ENCODE peak calls at places on chromosomes 5 and 9, in eight cellular contexts. Q is PC-9, P is AG10803, R is bronchial epithelial cell, M is HepG2, T is AG09309, E is stomach, C is fibroblast of the aortic adventitia. O is an unnamed sample.

GRCh38 chr9:18717751-18718150 is 243.8 kb downstream of the ADAMTSL1 start:
- DNase-seq in Q (no peak), P (peak), R (no peak), M (no peak), T (no peak), E (no peak), C (peak), O (no peak)

GRCh38 chr5:58648846-58649245 is 66.0 kb downstream of the RAB3C start:
- DNase-seq in Q (no peak), P (no peak), R (no peak), M (no peak), T (no peak), E (no peak), C (no peak), O (no peak)

GRCh38 chr5:171630047-171630669 is 155.5 kb upstream of the SMIM23 start:
- DNase-seq in Q (peak), P (peak), R (peak), M (no peak), T (no peak), E (peak), C (peak), O (no peak)

GRCh38 chr9:110641350-110641749 is 27.2 kb upstream of the MUSK start:
- DNase-seq in Q (no peak), P (no peak), R (peak), M (no peak), T (no peak), E (no peak), C (peak), O (no peak)

GRCh38 chr5:74325866-74326265 is 314.7 kb downstream of the ENC1 start:
- DNase-seq in Q (no peak), P (peak), R (peak), M (no peak), T (no peak), E (no peak), C (no peak), O (no peak)

GRCh38 chr5:169637085-169637855 is at the start of gene DOCK2:
- DNase-seq in Q (no peak), P (no peak), R (no peak), M (no peak), T (no peak), E (peak), C (no peak), O (no peak)

GRCh38 chr5:31232273-31232888 is 38.9 kb downstream of the CDH6 start:
- DNase-seq in Q (peak), P (peak), R (peak), M (peak), T (peak), E (no peak), C (peak), O (no peak)

GRCh38 chr5:113606298-113607134 is 93.0 kb downstream of the YTHDC2 start:
- DNase-seq in Q (peak), P (peak), R (peak), M (peak), T (no peak), E (peak), C (peak), O (no peak)

GRCh38 chr5:7066471-7067235 is 329.3 kb upstream of the ADCY2 start:
- DNase-seq in Q (no peak), P (no peak), R (peak), M (no peak), T (no peak), E (no peak), C (no peak), O (no peak)

GRCh38 chr5:174935854-174936474 is 211.6 kb downstream of the MSX2 start:
- DNase-seq in Q (peak), P (peak), R (peak), M (peak), T (no peak), E (peak), C (peak), O (peak)

GRCh38 chr5:139205586-139205985 is 7.4 kb upstream of the SIL1 start:
- DNase-seq in Q (no peak), P (no peak), R (no peak), M (no peak), T (no peak), E (no peak), C (no peak), O (no peak)

GRCh38 chr5:18281947-18282557 is 647.8 kb downstream of the TAF11L14 start:
- DNase-seq in Q (no peak), P (peak), R (peak), M (peak), T (peak), E (no peak), C (peak), O (no peak)

GRCh38 chr9:739362-739761 is 102.1 kb upstream of the DMRT1 start:
- DNase-seq in Q (no peak), P (no peak), R (no peak), M (no peak), T (no peak), E (no peak), C (no peak), O (no peak)

GRCh38 chr5:169831331-169831730 is 149.0 kb downstream of the INSYN2B start:
- DNase-seq in Q (no peak), P (peak), R (peak), M (no peak), T (no peak), E (no peak), C (no peak), O (no peak)

GRCh38 chr9:130260816-130261765 is 4.5 kb upstream of the HMCN2 start:
- DNase-seq in Q (no peak), P (no peak), R (no peak), M (no peak), T (no peak), E (no peak), C (peak), O (no peak)

GRCh38 chr5:497871-498509 is 26.3 kb downstream of the SLC9A3 start:
- DNase-seq in Q (no peak), P (no peak), R (no peak), M (no peak), T (no peak), E (no peak), C (no peak), O (no peak)

GRCh38 chr5:61051267-61051666 is 106.3 kb downstream of the NDUFAF2 start:
- DNase-seq in Q (no peak), P (peak), R (peak), M (peak), T (no peak), E (no peak), C (peak), O (no peak)

GRCh38 chr9:68751556-68751955 is 46.5 kb downstream of the PIP5K1B start:
- DNase-seq in Q (no peak), P (peak), R (no peak), M (no peak), T (no peak), E (no peak), C (peak), O (no peak)

GRCh38 chr5:39024005-39024404 is 50.2 kb downstream of the RICTOR start:
- DNase-seq in Q (no peak), P (no peak), R (no peak), M (no peak), T (no peak), E (no peak), C (no peak), O (no peak)

GRCh38 chr5:80569961-80570786 is at the start of gene ANKRD34B:
- DNase-seq in Q (peak), P (no peak), R (no peak), M (no peak), T (no peak), E (no peak), C (no peak), O (no peak)

GRCh38 chr9:131138676-131139075 is 13.3 kb downstream of the NUP214 start:
- DNase-seq in Q (no peak), P (no peak), R (no peak), M (no peak), T (no peak), E (no peak), C (no peak), O (peak)

GRCh38 chr5:162227075-162227474 is 159.5 kb downstream of the GABRG2 start:
- DNase-seq in Q (no peak), P (no peak), R (no peak), M (no peak), T (no peak), E (no peak), C (no peak), O (no peak)
- TF ChIP-seq CTCF in Q (no peak), P (no peak), R (no peak), M (no peak), T (no peak), E (no peak), C (no peak), O (no peak)

DNA sequence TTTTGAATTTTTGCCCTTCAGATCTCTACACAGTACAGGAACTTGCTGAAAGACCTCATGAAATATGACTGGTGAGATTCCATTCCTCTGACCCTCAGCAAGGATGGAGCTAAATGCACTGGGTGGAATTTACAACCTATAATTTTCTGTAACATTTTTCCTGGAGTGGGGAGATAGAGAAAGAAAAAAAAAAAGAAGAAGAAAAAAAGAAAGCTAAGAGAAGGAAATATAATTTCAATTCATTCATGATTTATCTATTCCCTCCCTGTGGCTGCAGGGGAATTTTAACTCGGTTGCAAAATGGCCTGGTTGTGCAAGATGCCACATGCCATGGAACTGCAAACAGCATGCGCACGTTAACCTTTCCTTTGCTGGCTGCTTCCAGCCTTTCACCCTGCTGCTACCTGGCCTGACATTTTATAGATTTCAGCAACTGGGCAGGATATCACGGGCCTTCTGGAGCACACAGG is 155.4 kb downstream of the FSTL4 start:
- DNase-seq in Q (no peak), P (peak), R (peak), M (peak), T (peak), E (no peak), C (no peak), O (no peak)
- H3K4me3 ChIP-seq in Q (no peak), P (no peak), R (no peak), M (no peak), T (no peak), E (no peak), C (no peak), O (no peak)

GRCh38 chr5:120808135-120808534 is 344.0 kb downstream of the PRR16 start:
- DNase-seq in Q (no peak), P (peak), R (no peak), M (no peak), T (no peak), E (no peak), C (no peak), O (no peak)

GRCh38 chr5:120808606-120809005 is 344.5 kb downstream of the PRR16 start:
- DNase-seq in Q (no peak), P (no peak), R (no peak), M (no peak), T (no peak), E (no peak), C (no peak), O (no peak)

GRCh38 chr5:120806132-120806531 is 342.0 kb downstream of the PRR16 start:
- DNase-seq in Q (no peak), P (peak), R (no peak), M (no peak), T (peak), E (no peak), C (peak), O (no peak)

DNA sequence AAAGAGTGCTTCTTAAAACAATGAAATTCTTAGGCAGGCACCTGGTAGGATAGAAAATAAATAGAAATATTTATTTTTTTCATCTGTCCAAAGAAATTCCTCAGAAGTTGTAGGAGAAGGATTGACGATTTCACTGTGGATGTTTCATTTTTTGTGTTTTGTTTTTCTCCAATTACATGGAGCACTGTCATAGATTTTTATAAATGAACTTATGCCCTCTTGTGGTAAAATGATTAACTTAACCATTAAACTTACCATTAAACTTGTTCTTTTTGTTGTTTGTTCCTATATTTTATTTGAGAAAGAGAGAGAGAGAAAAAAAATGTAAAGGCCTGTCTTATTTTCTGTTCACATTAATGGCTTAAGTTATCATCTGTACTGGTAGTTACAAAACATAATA is 339.2 kb downstream of the PRR16 start:
- DNase-seq in Q (no peak), P (peak), R (peak), M (no peak), T (no peak), E (no peak), C (peak), O (no peak)
- TF ChIP-seq CTCF in Q (peak), P (peak), R (peak), M (no peak), T (no peak), E (no peak), C (no peak), O (no peak)

DNA sequence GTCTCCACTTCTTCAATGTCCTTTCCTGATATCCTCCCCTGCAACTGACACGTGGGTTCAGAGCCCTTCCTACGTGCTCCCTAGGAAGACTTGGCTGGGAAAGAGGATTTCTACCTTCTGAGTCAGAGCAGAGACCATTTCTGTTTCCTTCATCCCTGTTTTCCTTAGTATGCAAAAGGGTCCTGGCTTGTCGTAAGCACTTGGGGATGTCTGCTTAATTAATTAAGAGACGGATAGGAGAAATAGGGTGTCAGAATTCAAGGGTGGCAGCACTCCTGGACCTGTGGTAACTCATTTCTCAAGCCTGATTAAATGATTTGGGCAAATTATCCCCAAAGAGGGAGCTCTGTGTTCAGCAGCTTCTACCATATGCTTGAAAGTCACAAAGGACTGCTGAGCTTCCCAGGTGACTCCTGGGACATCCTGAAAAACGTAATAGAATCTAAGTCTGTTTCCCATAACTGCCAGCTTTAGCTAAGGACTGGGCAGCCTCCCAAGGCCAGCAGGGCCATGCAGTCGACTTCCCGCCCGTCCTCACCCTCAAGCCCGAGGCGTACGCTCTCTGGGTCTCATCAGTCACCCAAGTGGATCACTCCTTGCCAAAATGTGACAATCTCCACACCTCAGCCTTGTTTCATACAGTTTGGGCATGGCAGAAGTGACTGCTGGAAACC is 20.5 kb downstream of the ABCA1 start:
- DNase-seq in Q (no peak), P (peak), R (peak), M (no peak), T (no peak), E (no peak), C (peak), O (no peak)
- H3K4me3 ChIP-seq in Q (no peak), P (no peak), R (no peak), M (no peak), T (no peak), E (no peak), C (no peak), O (no peak)

GRCh38 chr5:62722360-62722759 is 143.7 kb downstream of the LRRC70 start:
- DNase-seq in Q (no peak), P (no peak), R (no peak), M (peak), T (no peak), E (no peak), C (no peak), O (no peak)

GRCh38 chr5:62719061-62719730 is 140.6 kb downstream of the LRRC70 start:
- DNase-seq in Q (no peak), P (no peak), R (no peak), M (no peak), T (no peak), E (no peak), C (no peak), O (no peak)

GRCh38 chr5:62718368-62718767 is 139.7 kb downstream of the LRRC70 start:
- DNase-seq in Q (no peak), P (peak), R (no peak), M (no peak), T (no peak), E (no peak), C (peak), O (no peak)

GRCh38 chr5:62717211-62717927 is 138.8 kb downstream of the LRRC70 start:
- DNase-seq in Q (no peak), P (no peak), R (peak), M (no peak), T (no peak), E (no peak), C (no peak), O (no peak)

DNA sequence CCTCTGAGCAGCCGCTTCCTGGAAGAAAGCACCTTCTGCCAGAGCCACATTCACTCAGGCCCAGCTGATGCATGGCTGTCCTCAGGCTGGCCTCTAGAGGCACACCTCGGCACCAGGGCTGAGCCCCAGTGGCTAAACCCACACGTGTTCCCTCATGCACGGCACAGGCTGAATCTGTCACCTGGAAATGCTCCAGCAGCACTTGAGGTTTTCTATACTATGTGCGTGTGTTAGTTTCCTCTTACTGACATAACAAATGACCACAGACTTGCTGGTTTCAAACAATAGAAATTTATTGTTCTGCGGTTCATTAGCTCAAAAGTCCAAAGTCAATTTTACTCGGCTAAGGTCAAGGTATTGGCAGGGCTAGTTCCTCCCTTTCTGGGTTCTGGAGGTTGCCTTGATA is 141.4 kb downstream of the LRRC70 start:
- DNase-seq in Q (peak), P (peak), R (peak), M (peak), T (no peak), E (peak), C (no peak), O (no peak)
- TF ChIP-seq CTCF in Q (no peak), P (no peak), R (peak), M (peak), T (peak), E (no peak), C (peak), O (no peak)

GRCh38 chr5:172926796-172927195 is 32.4 kb upstream of the RPL26L1 start:
- DNase-seq in Q (no peak), P (no peak), R (no peak), M (no peak), T (no peak), E (no peak), C (no peak), O (no peak)

GRCh38 chr5:172926008-172926523 is 33.2 kb upstream of the RPL26L1 start:
- DNase-seq in Q (no peak), P (no peak), R (no peak), M (no peak), T (no peak), E (no peak), C (no peak), O (no peak)

GRCh38 chr5:172931001-172931536 is 28.2 kb upstream of the RPL26L1 start:
- DNase-seq in Q (peak), P (peak), R (peak), M (no peak), T (peak), E (no peak), C (peak), O (no peak)

GRCh38 chr5:172932313-172933017 is 26.8 kb upstream of the RPL26L1 start:
- DNase-seq in Q (peak), P (peak), R (peak), M (peak), T (no peak), E (peak), C (peak), O (peak)

GRCh38 chr5:172929371-172929838 is 29.8 kb upstream of the RPL26L1 start:
- DNase-seq in Q (no peak), P (peak), R (no peak), M (no peak), T (peak), E (no peak), C (peak), O (no peak)
- H3K4me3 ChIP-seq in Q (no peak), P (no peak), R (no peak), M (no peak), T (no peak), E (no peak), C (no peak), O (no peak)